ENCODE peak calls at places on chromosomes 4 and X, in nine cellular contexts. M is RWPE1, A is Calu3, V is fibroblast of the aortic adventitia, K is H1, N is left lung, R is fibroblast of pulmonary artery, U is neural crest cell, E is mesothelial cell of epicardium. I is an unnamed sample.
A peak's percentile ranks its signal among the peaks of the same experiment; 100 is the strongest.

GRCh38 chr4:106763044-106763443 is 273.1 kb downstream of the DKK2 start:
- DNase-seq in E (no peak), R (peak; percentile 9), U (no peak), V (peak; percentile 10), K (no peak), A (no peak), M (no peak), N (no peak), I (no peak)

GRCh38 chrX:133171962-133172708 is 46.0 kb downstream of the TFDP3 start:
- DNase-seq in R (peak; percentile 7), N (no peak), E (no peak), V (peak; percentile 4), A (peak; percentile 40), K (no peak), M (peak; percentile 13), U (no peak), I (no peak)

GRCh38 chrX:55907968-55908607 is 190.5 kb downstream of the RRAGB start:
- DNase-seq in M (peak; percentile 3), V (no peak), U (peak; percentile 42), N (peak; percentile 41), A (peak; percentile 83), R (peak; percentile 6), E (peak; percentile 30), K (peak; percentile 44), I (no peak)

GRCh38 chrX:139112432-139112831 is 400.9 kb upstream of the FGF13 start:
- DNase-seq in R (no peak), K (no peak), A (no peak), U (no peak), M (no peak), N (no peak), V (peak; percentile 86), E (no peak), I (no peak)

GRCh38 chr4:100063355-100063754 is 113.3 kb upstream of the H2AZ1 start:
- DNase-seq in A (no peak), K (no peak), M (no peak), U (no peak), E (no peak), R (no peak), N (no peak), V (no peak), I (no peak)

GRCh38 chr4:16627999-16628398 is 270.4 kb downstream of the LDB2 start:
- DNase-seq in M (peak; percentile 44), A (no peak), V (peak; percentile 98), N (no peak), E (no peak), K (no peak), R (peak; percentile 96), U (no peak), I (no peak)

GRCh38 chr4:134585972-134586371 is 384.4 kb upstream of the PABPC4L start:
- DNase-seq in V (no peak), R (peak; percentile 36), A (no peak), U (no peak), E (no peak), N (no peak), M (no peak), K (no peak), I (no peak)

GRCh38 chrX:49110417-49110816 is 13.1 kb downstream of the GPKOW start:
- DNase-seq in V (no peak), A (no peak), R (no peak), M (no peak), U (no peak), K (no peak), E (no peak), N (no peak), I (no peak)

GRCh38 chr4:113921089-113921842 is 58.2 kb downstream of the ARSJ start:
- DNase-seq in K (no peak), N (no peak), U (no peak), V (peak; percentile 47), M (no peak), E (no peak), A (no peak), R (peak; percentile 27), I (no peak)

GRCh38 chr4:106365613-106366012 is 3.0 kb downstream of the GIMD1 start:
- DNase-seq in N (no peak), K (no peak), R (peak; percentile 92), E (no peak), M (peak; percentile 71), U (no peak), A (no peak), V (peak; percentile 94), I (no peak)

GRCh38 chrX:55710701-55711100 is 6.8 kb upstream of the RRAGB start:
- DNase-seq in A (peak; percentile 2), U (no peak), R (peak; percentile 65), E (no peak), M (peak; percentile 3), K (no peak), V (peak; percentile 67), N (no peak), I (no peak)

GRCh38 chr4:68953056-68953455 is 1.5 kb upstream of the UGT2A3 start:
- DNase-seq in E (no peak), A (no peak), R (no peak), V (no peak), U (no peak), N (no peak), K (no peak), M (no peak), I (no peak)

GRCh38 chrX:134115270-134115669 is 121.7 kb upstream of the CCDC160 start:
- DNase-seq in N (no peak), A (no peak), K (no peak), R (no peak), E (no peak), M (no peak), U (no peak), V (no peak), I (no peak)

GRCh38 chr4:166169111-166169510 is 296.1 kb downstream of the TLL1 start:
- DNase-seq in R (peak; percentile 58), V (peak; percentile 17), K (no peak), M (no peak), E (no peak), U (peak; percentile 4), N (no peak), A (no peak), I (no peak)

GRCh38 chr4:22859318-22859717 is 166.6 kb downstream of the GBA3 start:
- DNase-seq in N (no peak), A (no peak), K (no peak), V (no peak), R (no peak), M (no peak), E (no peak), U (no peak), I (no peak)

DNA sequence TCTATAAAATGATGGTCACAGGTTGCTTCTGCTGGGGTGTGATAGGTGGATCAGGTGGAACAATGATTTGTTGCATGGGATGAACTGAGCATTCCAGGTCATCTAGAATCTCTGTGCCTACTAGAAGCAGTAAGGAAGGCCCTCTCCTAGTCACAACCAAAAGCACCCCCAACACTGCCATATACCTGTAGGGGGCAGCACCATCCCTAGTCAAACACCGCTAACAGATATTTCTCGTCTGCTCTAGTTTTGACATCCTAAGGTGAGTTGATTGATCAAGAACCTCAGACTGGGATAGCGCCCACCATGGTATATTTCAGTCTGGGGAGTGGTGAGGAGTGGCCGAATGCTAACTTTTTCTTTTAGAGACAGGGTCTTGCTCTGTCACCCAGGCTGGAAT is 160.2 kb downstream of the NHS start:
- DNase-seq in E (no peak), R (peak; percentile 57), U (peak; percentile 28), K (no peak), V (peak; percentile 40), N (no peak), M (no peak), A (peak; percentile 35), I (no peak)
- TF ChIP-seq CTCF in E (peak; percentile 58), R (peak; percentile 56), U (peak; percentile 57), K (peak; percentile 69), V (peak; percentile 56), N (peak; percentile 45), M (peak; percentile 17), A (no peak), I (no peak)

DNA sequence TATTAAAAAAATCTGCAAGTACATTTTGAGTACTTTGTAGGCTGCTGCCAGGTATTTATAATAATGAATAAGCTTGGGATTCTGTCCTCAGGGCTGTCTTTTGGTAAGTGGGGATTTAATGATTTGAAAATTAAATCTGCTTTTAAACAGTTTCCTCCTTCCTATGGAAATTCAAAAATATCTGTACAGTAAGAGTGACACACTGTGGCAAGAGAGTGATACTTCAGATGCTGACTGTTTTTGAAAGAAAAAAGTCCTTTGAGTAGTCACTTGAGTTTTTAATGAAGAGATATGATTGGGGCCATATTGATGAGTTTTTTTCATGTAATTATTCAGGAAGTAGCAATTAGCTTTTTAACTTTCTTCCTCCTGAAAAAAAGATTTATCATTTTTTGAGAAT is 49.2 kb downstream of the SMARCAD1 start:
- DNase-seq in V (no peak), N (no peak), E (no peak), A (no peak), K (no peak), U (no peak), M (no peak), R (peak; percentile 19), I (no peak)
- TF ChIP-seq CTCF in V (no peak), N (no peak), E (no peak), A (no peak), K (no peak), U (peak; percentile 44), M (peak; percentile 35), R (peak; percentile 34), I (no peak)

GRCh38 chr4:151953286-151953685 is 192.5 kb upstream of the GATB start:
- DNase-seq in A (no peak), K (no peak), R (no peak), M (no peak), N (no peak), V (no peak), E (no peak), U (no peak), I (no peak)

GRCh38 chr4:151952711-151953254 is 192.0 kb upstream of the GATB start:
- DNase-seq in K (no peak), R (no peak), V (no peak), U (no peak), N (no peak), E (no peak), M (no peak), A (no peak), I (no peak)

GRCh38 chr4:151957163-151957562 is 196.4 kb upstream of the GATB start:
- DNase-seq in U (peak; percentile 6), A (no peak), M (no peak), V (peak; percentile 50), N (no peak), K (peak; percentile 21), R (no peak), E (no peak), I (no peak)

GRCh38 chr4:151952137-151952536 is 191.3 kb upstream of the GATB start:
- DNase-seq in U (no peak), M (no peak), R (no peak), N (no peak), K (no peak), A (no peak), V (no peak), E (no peak), I (no peak)

GRCh38 chr4:151955721-151956340 is 195.0 kb upstream of the GATB start:
- DNase-seq in E (no peak), R (no peak), K (no peak), U (no peak), A (no peak), N (no peak), M (no peak), V (peak; percentile 68), I (no peak)
- TF ChIP-seq CTCF in E (no peak), R (no peak), K (no peak), U (no peak), A (no peak), N (no peak), M (no peak), V (no peak), I (no peak)

DNA sequence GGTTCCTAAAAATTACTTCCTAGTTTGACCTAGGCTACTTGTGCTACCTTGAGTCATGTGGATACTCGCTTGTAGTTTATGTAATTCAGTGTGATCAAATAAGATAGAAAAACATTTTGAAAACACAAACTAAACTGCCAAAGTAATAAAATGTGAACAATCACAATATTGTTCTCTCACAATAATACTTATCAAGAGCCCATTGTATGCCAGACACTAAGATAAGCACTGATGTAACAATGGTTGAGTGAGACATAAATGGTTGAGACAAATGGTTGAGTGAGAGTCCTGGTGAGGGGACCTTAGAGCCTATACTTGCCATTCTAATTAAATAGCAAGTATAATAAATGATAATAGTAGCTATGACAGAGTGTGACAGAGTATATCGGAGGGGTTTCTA is 41.7 kb downstream of the RFC1 start:
- DNase-seq in M (no peak), E (no peak), U (no peak), K (no peak), V (no peak), R (peak; percentile 38), N (no peak), A (no peak), I (no peak)
- TF ChIP-seq CTCF in M (no peak), E (no peak), U (no peak), K (no peak), V (no peak), R (no peak), N (no peak), A (no peak), I (no peak)

I was measured in omental fat pad.